ENCODE peak calls at places on chromosomes 4 and X, in seven cellular contexts. B is substantia nigra; G is fibroblast of the aortic adventitia; S is naive thymus-derived CD4-positive, alpha-beta T cell; K is BJ; T is lower leg skin; W is thoracic aorta. X is an unnamed sample.

GRCh38 chr4:47010347-47011188 is 17.2 kb upstream of the GABRA4 start:
- DNase-seq in T (no peak), G (no peak), W (no peak), S (no peak), B (no peak), K (no peak), X (no peak)

GRCh38 chr4:48334900-48335384 is 6.4 kb upstream of the SLAIN2 start:
- DNase-seq in B (no peak), S (no peak), G (no peak), K (no peak), T (no peak), W (no peak), X (no peak)

GRCh38 chr4:95898226-95898625 is 58.3 kb downstream of the PDHA2 start:
- DNase-seq in B (no peak), S (no peak), W (no peak), G (no peak), T (no peak), K (no peak), X (no peak)

GRCh38 chr4:170247585-170247984 is 157.8 kb upstream of the AADAT start:
- DNase-seq in S (no peak), G (no peak), T (no peak), W (no peak), K (no peak), B (no peak), X (no peak)

GRCh38 chr4:88054909-88055308 is 47.5 kb downstream of the PKD2 start:
- DNase-seq in K (no peak), W (no peak), G (peak; percentile 69), T (no peak), S (no peak), B (no peak), X (no peak)

GRCh38 chrX:151100796-151101195 is 75.6 kb upstream of the GPR50 start:
- DNase-seq in G (no peak), T (no peak), K (no peak), S (no peak), W (no peak), B (no peak), X (no peak)

GRCh38 chr4:186169333-186169941 is 21.9 kb upstream of the CYP4V2 start:
- DNase-seq in S (no peak), T (no peak), G (no peak), W (no peak), K (no peak), B (no peak), X (no peak)

GRCh38 chr4:52110171-52110570 is 59.1 kb downstream of the SPATA18 start:
- DNase-seq in S (no peak), K (no peak), W (no peak), B (no peak), T (no peak), G (peak; percentile 29), X (no peak)

GRCh38 chr4:128906581-128906980 is 97.1 kb downstream of the JADE1 start:
- DNase-seq in K (no peak), W (no peak), B (no peak), G (no peak), S (no peak), T (no peak), X (no peak)

GRCh38 chr4:109921384-109921808 is 8.7 kb downstream of the EGF start:
- DNase-seq in B (no peak), K (peak; percentile 96), T (no peak), S (no peak), W (no peak), G (peak; percentile 67), X (no peak)

GRCh38 chr4:143026459-143027170 is 158.1 kb upstream of the USP38 start:
- DNase-seq in S (no peak), W (no peak), T (no peak), K (no peak), B (no peak), G (peak; percentile 6), X (no peak)

X was measured in activated T-helper 1 cell treated with anti-CD3 and anti-CD28 coated beads, Interleukin-2, amount 50 U/mL, for 16 hours.